ENCODE peak calls at places on chromosomes 6 and 20, in seven cellular contexts. One of them, this sample, is unnamed.

GRCh38 chr20:1177680-1178079 is 7.1 kb downstream of the TMEM74B start:
- DNase-seq in heart right ventricle: no peak
- DNase-seq in adrenal gland: no peak
- DNase-seq in PC-9: peak
- DNase-seq in fibroblast of pulmonary artery: peak
- DNase-seq in uterus: no peak
- DNase-seq in neuronal stem cell: no peak
- DNase-seq in this sample: no peak

GRCh38 chr6:29490055-29490454 is 2.3 kb upstream of the MAS1L start:
- DNase-seq in PC-9: no peak
- DNase-seq in neuronal stem cell: no peak
- DNase-seq in heart right ventricle: no peak
- DNase-seq in fibroblast of pulmonary artery: no peak
- DNase-seq in uterus: no peak
- DNase-seq in adrenal gland: no peak
- DNase-seq in this sample: no peak

GRCh38 chr6:46421239-46421638 is 70.0 kb downstream of the RCAN2 start:
- DNase-seq in neuronal stem cell: no peak
- DNase-seq in uterus: no peak
- DNase-seq in fibroblast of pulmonary artery: peak
- DNase-seq in adrenal gland: no peak
- DNase-seq in PC-9: no peak
- DNase-seq in heart right ventricle: no peak
- DNase-seq in this sample: no peak

GRCh38 chr6:71294121-71294523 is 5.5 kb downstream of the OGFRL1 start:
- DNase-seq in adrenal gland: peak
- DNase-seq in uterus: no peak
- DNase-seq in fibroblast of pulmonary artery: peak
- DNase-seq in PC-9: peak
- DNase-seq in neuronal stem cell: no peak
- DNase-seq in heart right ventricle: no peak
- DNase-seq in this sample: no peak

GRCh38 chr6:56524891-56525703 is 117.6 kb downstream of the DST start:
- DNase-seq in adrenal gland: no peak
- DNase-seq in uterus: no peak
- DNase-seq in neuronal stem cell: no peak
- DNase-seq in fibroblast of pulmonary artery: peak
- DNase-seq in PC-9: no peak
- DNase-seq in heart right ventricle: no peak
- DNase-seq in this sample: no peak

GRCh38 chr20:17518339-17519052 is 12.7 kb downstream of the BFSP1 start:
- DNase-seq in fibroblast of pulmonary artery: no peak
- DNase-seq in heart right ventricle: no peak
- DNase-seq in neuronal stem cell: no peak
- DNase-seq in PC-9: no peak
- DNase-seq in uterus: no peak
- DNase-seq in adrenal gland: peak
- DNase-seq in this sample: no peak

GRCh38 chr6:110681543-110682459 is 133.5 kb downstream of the CDK19 start:
- DNase-seq in adrenal gland: no peak
- DNase-seq in heart right ventricle: no peak
- DNase-seq in fibroblast of pulmonary artery: no peak
- DNase-seq in PC-9: no peak
- DNase-seq in neuronal stem cell: no peak
- DNase-seq in uterus: no peak
- DNase-seq in this sample: peak

GRCh38 chr6:24581084-24581669 is 64.8 kb downstream of the KIAA0319 start:
- DNase-seq in adrenal gland: peak
- DNase-seq in neuronal stem cell: peak
- DNase-seq in heart right ventricle: peak
- DNase-seq in fibroblast of pulmonary artery: peak
- DNase-seq in PC-9: peak
- DNase-seq in uterus: peak
- DNase-seq in this sample: no peak

GRCh38 chr20:64109390-64109747 is 2.0 kb upstream of the NPBWR2 start:
- DNase-seq in PC-9: no peak
- DNase-seq in heart right ventricle: no peak
- DNase-seq in neuronal stem cell: no peak
- DNase-seq in uterus: no peak
- DNase-seq in adrenal gland: peak
- DNase-seq in fibroblast of pulmonary artery: no peak
- DNase-seq in this sample: no peak

GRCh38 chr20:23477223-23477622 is 13.7 kb upstream of the CST8 start:
- DNase-seq in adrenal gland: no peak
- DNase-seq in fibroblast of pulmonary artery: no peak
- DNase-seq in uterus: no peak
- DNase-seq in heart right ventricle: no peak
- DNase-seq in PC-9: no peak
- DNase-seq in neuronal stem cell: no peak
- DNase-seq in this sample: no peak

GRCh38 chr20:17835941-17836861 is 132.4 kb downstream of the SNX5 start:
- DNase-seq in fibroblast of pulmonary artery: peak
- DNase-seq in PC-9: no peak
- DNase-seq in uterus: peak
- DNase-seq in heart right ventricle: peak
- DNase-seq in neuronal stem cell: no peak
- DNase-seq in adrenal gland: peak
- DNase-seq in this sample: no peak

GRCh38 chr6:72728706-72729343 is 107.0 kb downstream of the KCNQ5 start:
- DNase-seq in fibroblast of pulmonary artery: no peak
- DNase-seq in adrenal gland: no peak
- DNase-seq in uterus: no peak
- DNase-seq in heart right ventricle: no peak
- DNase-seq in neuronal stem cell: no peak
- DNase-seq in PC-9: no peak
- DNase-seq in this sample: no peak

GRCh38 chr20:46651091-46651962 is at the start of gene SLC13A3:
- DNase-seq in fibroblast of pulmonary artery: no peak
- DNase-seq in uterus: no peak
- DNase-seq in heart right ventricle: no peak
- DNase-seq in PC-9: no peak
- DNase-seq in adrenal gland: no peak
- DNase-seq in neuronal stem cell: peak
- DNase-seq in this sample: no peak

GRCh38 chr6:169130111-169130510 is 123.5 kb downstream of the THBS2 start:
- DNase-seq in fibroblast of pulmonary artery: no peak
- DNase-seq in PC-9: no peak
- DNase-seq in uterus: no peak
- DNase-seq in neuronal stem cell: no peak
- DNase-seq in heart right ventricle: no peak
- DNase-seq in adrenal gland: no peak
- DNase-seq in this sample: no peak

GRCh38 chr20:8303651-8304050 is 171.6 kb downstream of the PLCB1 start:
- DNase-seq in adrenal gland: no peak
- DNase-seq in uterus: no peak
- DNase-seq in PC-9: no peak
- DNase-seq in fibroblast of pulmonary artery: no peak
- DNase-seq in heart right ventricle: no peak
- DNase-seq in neuronal stem cell: no peak
- DNase-seq in this sample: no peak

GRCh38 chr6:27667016-27667415 is 194.1 kb upstream of the ZNF184 start:
- DNase-seq in fibroblast of pulmonary artery: no peak
- DNase-seq in heart right ventricle: no peak
- DNase-seq in PC-9: no peak
- DNase-seq in neuronal stem cell: no peak
- DNase-seq in uterus: no peak
- DNase-seq in adrenal gland: no peak
- DNase-seq in this sample: no peak

GRCh38 chr6:27669798-27670301 is 196.9 kb upstream of the ZNF184 start:
- DNase-seq in uterus: no peak
- DNase-seq in neuronal stem cell: no peak
- DNase-seq in adrenal gland: no peak
- DNase-seq in heart right ventricle: no peak
- DNase-seq in PC-9: no peak
- DNase-seq in fibroblast of pulmonary artery: no peak
- DNase-seq in this sample: no peak

GRCh38 chr6:27667651-27668441 is 194.9 kb upstream of the ZNF184 start:
- DNase-seq in heart right ventricle: no peak
- DNase-seq in neuronal stem cell: no peak
- DNase-seq in fibroblast of pulmonary artery: no peak
- DNase-seq in uterus: no peak
- DNase-seq in PC-9: peak
- DNase-seq in adrenal gland: no peak
- DNase-seq in this sample: no peak

GRCh38 chr6:27668442-27669275 is 195.8 kb upstream of the ZNF184 start:
- DNase-seq in fibroblast of pulmonary artery: peak
- DNase-seq in adrenal gland: no peak
- DNase-seq in neuronal stem cell: no peak
- DNase-seq in uterus: peak
- DNase-seq in heart right ventricle: no peak
- DNase-seq in PC-9: peak
- DNase-seq in this sample: no peak

DNA sequence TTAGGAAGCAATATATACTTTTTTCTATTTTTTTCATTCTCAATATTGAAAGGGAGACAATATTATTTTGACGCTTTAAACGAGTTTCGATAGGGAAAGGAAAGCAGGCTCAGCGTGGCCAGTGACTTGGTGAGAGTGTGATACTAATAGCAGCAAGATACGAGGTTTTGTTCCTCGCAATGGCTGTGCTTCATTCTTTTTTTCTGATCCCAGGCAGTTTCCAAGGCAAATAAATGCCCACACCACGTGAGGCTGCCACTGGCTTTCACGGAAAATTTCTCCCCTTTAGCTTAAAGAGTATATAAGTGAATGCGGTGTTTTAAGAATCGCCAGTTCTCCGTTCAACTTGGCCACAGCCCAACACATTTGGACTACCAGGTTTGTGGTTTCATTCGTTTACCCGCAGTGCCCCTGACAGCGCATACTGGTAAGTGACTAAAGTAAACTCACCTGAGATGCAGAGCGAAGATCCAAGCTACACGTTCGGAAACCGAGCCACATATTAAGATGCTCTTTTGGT is 196.4 kb upstream of the ZNF184 start:
- DNase-seq in PC-9: peak
- DNase-seq in neuronal stem cell: no peak
- DNase-seq in fibroblast of pulmonary artery: no peak
- DNase-seq in adrenal gland: no peak
- DNase-seq in uterus: no peak
- DNase-seq in heart right ventricle: no peak
- DNase-seq in this sample: no peak
- H3K4me3 ChIP-seq in PC-9: peak
- H3K4me3 ChIP-seq in neuronal stem cell: peak
- H3K4me3 ChIP-seq in fibroblast of pulmonary artery: peak
- H3K4me3 ChIP-seq in adrenal gland: no peak
- H3K4me3 ChIP-seq in uterus: no peak
- H3K4me3 ChIP-seq in heart right ventricle: no peak
- H3K4me3 ChIP-seq in this sample: no peak

GRCh38 chr6:5205877-5206840 is 54.6 kb downstream of the LYRM4 start:
- DNase-seq in PC-9: no peak
- DNase-seq in heart right ventricle: peak
- DNase-seq in neuronal stem cell: no peak
- DNase-seq in fibroblast of pulmonary artery: peak
- DNase-seq in uterus: peak
- DNase-seq in adrenal gland: peak
- DNase-seq in this sample: peak
- H3K4me3 ChIP-seq in PC-9: no peak
- H3K4me3 ChIP-seq in heart right ventricle: no peak
- H3K4me3 ChIP-seq in neuronal stem cell: no peak
- H3K4me3 ChIP-seq in fibroblast of pulmonary artery: no peak
- H3K4me3 ChIP-seq in uterus: no peak
- H3K4me3 ChIP-seq in adrenal gland: no peak
- H3K4me3 ChIP-seq in this sample: no peak

GRCh38 chr20:52105573-52106422 is 85.8 kb downstream of the ZFP64 start:
- DNase-seq in adrenal gland: no peak
- DNase-seq in uterus: no peak
- DNase-seq in neuronal stem cell: peak
- DNase-seq in PC-9: peak
- DNase-seq in fibroblast of pulmonary artery: peak
- DNase-seq in heart right ventricle: no peak
- DNase-seq in this sample: no peak
- H3K4me3 ChIP-seq in adrenal gland: no peak
- H3K4me3 ChIP-seq in uterus: no peak
- H3K4me3 ChIP-seq in neuronal stem cell: peak
- H3K4me3 ChIP-seq in PC-9: peak
- H3K4me3 ChIP-seq in fibroblast of pulmonary artery: peak
- H3K4me3 ChIP-seq in heart right ventricle: peak
- H3K4me3 ChIP-seq in this sample: no peak

GRCh38 chr6:43923376-43924221 is 153.6 kb downstream of the VEGFA start:
- DNase-seq in PC-9: peak
- DNase-seq in neuronal stem cell: no peak
- DNase-seq in uterus: no peak
- DNase-seq in heart right ventricle: no peak
- DNase-seq in adrenal gland: no peak
- DNase-seq in fibroblast of pulmonary artery: no peak
- DNase-seq in this sample: no peak
- H3K4me3 ChIP-seq in PC-9: no peak
- H3K4me3 ChIP-seq in neuronal stem cell: no peak
- H3K4me3 ChIP-seq in uterus: no peak
- H3K4me3 ChIP-seq in heart right ventricle: no peak
- H3K4me3 ChIP-seq in adrenal gland: no peak
- H3K4me3 ChIP-seq in fibroblast of pulmonary artery: no peak
- H3K4me3 ChIP-seq in this sample: no peak

GRCh38 chr6:16713597-16713996 is 47.7 kb downstream of the ATXN1 start:
- DNase-seq in neuronal stem cell: no peak
- DNase-seq in PC-9: no peak
- DNase-seq in uterus: no peak
- DNase-seq in adrenal gland: no peak
- DNase-seq in fibroblast of pulmonary artery: no peak
- DNase-seq in heart right ventricle: no peak
- DNase-seq in this sample: no peak

GRCh38 chr6:16712250-16712930 is 48.9 kb downstream of the ATXN1 start:
- DNase-seq in heart right ventricle: no peak
- DNase-seq in PC-9: no peak
- DNase-seq in neuronal stem cell: no peak
- DNase-seq in fibroblast of pulmonary artery: peak
- DNase-seq in adrenal gland: no peak
- DNase-seq in uterus: no peak
- DNase-seq in this sample: no peak

GRCh38 chr6:16716450-16716858 is 44.8 kb downstream of the ATXN1 start:
- DNase-seq in heart right ventricle: no peak
- DNase-seq in neuronal stem cell: no peak
- DNase-seq in uterus: no peak
- DNase-seq in adrenal gland: no peak
- DNase-seq in PC-9: no peak
- DNase-seq in fibroblast of pulmonary artery: no peak
- DNase-seq in this sample: no peak

GRCh38 chr6:16711551-16712249 is 49.6 kb downstream of the ATXN1 start:
- DNase-seq in uterus: no peak
- DNase-seq in neuronal stem cell: no peak
- DNase-seq in fibroblast of pulmonary artery: no peak
- DNase-seq in heart right ventricle: no peak
- DNase-seq in adrenal gland: no peak
- DNase-seq in PC-9: peak
- DNase-seq in this sample: no peak

DNA sequence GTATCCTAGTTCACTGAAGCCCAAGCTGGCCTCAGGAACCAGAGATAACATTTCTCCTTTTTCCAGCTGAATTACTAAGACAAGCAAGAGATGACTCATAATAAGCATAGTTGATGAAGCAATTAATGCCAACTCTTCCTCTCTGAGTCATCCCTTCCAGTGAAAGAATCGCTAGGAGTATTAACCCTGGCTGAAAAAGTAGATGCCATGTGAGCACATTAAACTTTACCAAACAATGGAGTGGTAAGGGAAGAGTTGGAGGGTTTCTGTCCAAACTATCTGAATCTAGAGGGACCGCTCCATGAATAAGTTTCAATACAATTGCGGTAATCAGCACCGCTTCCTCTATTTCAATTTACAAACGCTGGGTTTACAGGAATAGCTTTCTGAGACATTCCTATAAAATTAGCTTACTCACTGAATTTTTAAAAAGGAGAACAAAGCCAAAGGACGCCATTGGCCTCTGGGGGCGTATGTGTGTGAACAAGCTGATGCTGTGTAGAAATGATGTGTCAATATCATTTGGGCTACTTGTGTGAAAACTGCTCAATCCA is 48.3 kb downstream of the ATXN1 start:
- DNase-seq in neuronal stem cell: no peak
- DNase-seq in fibroblast of pulmonary artery: peak
- DNase-seq in adrenal gland: peak
- DNase-seq in uterus: peak
- DNase-seq in PC-9: peak
- DNase-seq in heart right ventricle: peak
- DNase-seq in this sample: no peak
- H3K4me3 ChIP-seq in neuronal stem cell: no peak
- H3K4me3 ChIP-seq in fibroblast of pulmonary artery: peak
- H3K4me3 ChIP-seq in adrenal gland: no peak
- H3K4me3 ChIP-seq in uterus: peak
- H3K4me3 ChIP-seq in PC-9: peak
- H3K4me3 ChIP-seq in heart right ventricle: peak
- H3K4me3 ChIP-seq in this sample: no peak